ENCODE peak calls at places on chromosomes 4 and X, in four cellular contexts. One of them, this sample, is unnamed.
A peak's percentile ranks its signal among the peaks of the same experiment; 100 is the strongest.

GRCh38 chr4:155809835-155810234 is 51.0 kb downstream of the GUCY1B1 start:
- DNase-seq in GM23338: peak; percentile 91
- DNase-seq in fibroblast of mammary gland: peak; percentile 94
- DNase-seq in DND-41: peak; percentile 38
- DNase-seq in this sample: peak; percentile 52

GRCh38 chr4:61273237-61273636 is 73.1 kb downstream of the ADGRL3 start:
- DNase-seq in GM23338: no peak
- DNase-seq in fibroblast of mammary gland: peak; percentile 8
- DNase-seq in DND-41: no peak
- DNase-seq in this sample: no peak

GRCh38 chr4:48906283-48907173 is at the start of gene OCIAD2:
- DNase-seq in GM23338: peak; percentile 95
- DNase-seq in fibroblast of mammary gland: no peak
- DNase-seq in DND-41: peak; percentile 91
- DNase-seq in this sample: peak; percentile 91

GRCh38 chr4:152780267-152780811 is 585 bp downstream of the ARFIP1 start:
- DNase-seq in GM23338: peak; percentile 37
- DNase-seq in fibroblast of mammary gland: peak; percentile 33
- DNase-seq in DND-41: no peak
- DNase-seq in this sample: no peak

GRCh38 chrX:121782976-121783375 is 735.6 kb downstream of the GLUD2 start:
- DNase-seq in GM23338: no peak
- DNase-seq in fibroblast of mammary gland: no peak
- DNase-seq in DND-41: no peak
- DNase-seq in this sample: no peak

GRCh38 chr4:143482753-143483362 is 30.6 kb upstream of the SMARCA5 start:
- DNase-seq in GM23338: peak; percentile 48
- DNase-seq in fibroblast of mammary gland: peak; percentile 69
- DNase-seq in DND-41: peak; percentile 14
- DNase-seq in this sample: peak; percentile 5

GRCh38 chr4:22129454-22130075 is 181.0 kb upstream of the KCNIP4 start:
- DNase-seq in GM23338: peak; percentile 84
- DNase-seq in fibroblast of mammary gland: peak; percentile 65
- DNase-seq in DND-41: no peak
- DNase-seq in this sample: peak; percentile 39

GRCh38 chr4:77092832-77093800 is 17.3 kb upstream of the CCNI start:
- DNase-seq in GM23338: no peak
- DNase-seq in fibroblast of mammary gland: peak; percentile 7
- DNase-seq in DND-41: no peak
- DNase-seq in this sample: no peak

GRCh38 chrX:43953218-43953617 is 20.0 kb downstream of the NDP start:
- DNase-seq in GM23338: no peak
- DNase-seq in fibroblast of mammary gland: peak; percentile 66
- DNase-seq in DND-41: no peak
- DNase-seq in this sample: no peak

GRCh38 chr4:128840711-128841318 is 31.3 kb downstream of the JADE1 start:
- DNase-seq in GM23338: no peak
- DNase-seq in fibroblast of mammary gland: no peak
- DNase-seq in DND-41: no peak
- DNase-seq in this sample: no peak

GRCh38 chrX:140040397-140040796 is 75.1 kb upstream of the CXorf66 start:
- DNase-seq in GM23338: no peak
- DNase-seq in fibroblast of mammary gland: no peak
- DNase-seq in DND-41: no peak
- DNase-seq in this sample: no peak

GRCh38 chr4:82988323-82988832 is 22.2 kb downstream of the LIN54 start:
- DNase-seq in GM23338: no peak
- DNase-seq in fibroblast of mammary gland: peak; percentile 75
- DNase-seq in DND-41: no peak
- DNase-seq in this sample: no peak

GRCh38 chrX:110477593-110478228 is 119.1 kb downstream of the RTL9 start:
- DNase-seq in GM23338: no peak
- DNase-seq in fibroblast of mammary gland: peak; percentile 11
- DNase-seq in DND-41: no peak
- DNase-seq in this sample: no peak

GRCh38 chrX:30570505-30570904 is 7.1 kb downstream of the TASL start:
- DNase-seq in GM23338: peak; percentile 7
- DNase-seq in fibroblast of mammary gland: peak; percentile 29
- DNase-seq in DND-41: no peak
- DNase-seq in this sample: no peak

GRCh38 chrX:30653415-30654131 is at the start of gene GK:
- DNase-seq in GM23338: peak; percentile 12
- DNase-seq in fibroblast of mammary gland: no peak
- DNase-seq in DND-41: peak; percentile 14
- DNase-seq in this sample: peak; percentile 28

GRCh38 chr4:86367577-86367976 is 7.7 kb upstream of the MAPK10 start:
- DNase-seq in GM23338: no peak
- DNase-seq in fibroblast of mammary gland: peak; percentile 77
- DNase-seq in DND-41: no peak
- DNase-seq in this sample: no peak

GRCh38 chr4:43835869-43836268 is 612.7 kb downstream of the KCTD8 start:
- DNase-seq in GM23338: no peak
- DNase-seq in fibroblast of mammary gland: no peak
- DNase-seq in DND-41: no peak
- DNase-seq in this sample: no peak

GRCh38 chr4:8770518-8771257 is 101.0 kb downstream of the HMX1 start:
- DNase-seq in GM23338: peak; percentile 24
- DNase-seq in fibroblast of mammary gland: no peak
- DNase-seq in DND-41: no peak
- DNase-seq in this sample: no peak

GRCh38 chrX:19344207-19344534 is 444 bp downstream of the PDHA1 start:
- DNase-seq in GM23338: peak; percentile 6
- DNase-seq in fibroblast of mammary gland: no peak
- DNase-seq in DND-41: no peak
- DNase-seq in this sample: no peak

GRCh38 chrX:134821370-134821769 is 163.1 kb upstream of the PLAC1 start:
- DNase-seq in GM23338: peak; percentile 24
- DNase-seq in fibroblast of mammary gland: peak; percentile 73
- DNase-seq in DND-41: no peak
- DNase-seq in this sample: no peak

GRCh38 chr4:51831133-51831532 is 11.8 kb upstream of the DCUN1D4 start:
- DNase-seq in GM23338: peak; percentile 83
- DNase-seq in fibroblast of mammary gland: peak; percentile 55
- DNase-seq in DND-41: peak; percentile 45
- DNase-seq in this sample: peak; percentile 80

GRCh38 chr4:8880851-8881250 is 9.2 kb upstream of the HMX1 start:
- DNase-seq in GM23338: no peak
- DNase-seq in fibroblast of mammary gland: no peak
- DNase-seq in DND-41: no peak
- DNase-seq in this sample: no peak

GRCh38 chr4:20422398-20422797 is 170.7 kb downstream of the SLIT2 start:
- DNase-seq in GM23338: peak; percentile 79
- DNase-seq in fibroblast of mammary gland: peak; percentile 65
- DNase-seq in DND-41: peak; percentile 47
- DNase-seq in this sample: peak; percentile 54

DNA sequence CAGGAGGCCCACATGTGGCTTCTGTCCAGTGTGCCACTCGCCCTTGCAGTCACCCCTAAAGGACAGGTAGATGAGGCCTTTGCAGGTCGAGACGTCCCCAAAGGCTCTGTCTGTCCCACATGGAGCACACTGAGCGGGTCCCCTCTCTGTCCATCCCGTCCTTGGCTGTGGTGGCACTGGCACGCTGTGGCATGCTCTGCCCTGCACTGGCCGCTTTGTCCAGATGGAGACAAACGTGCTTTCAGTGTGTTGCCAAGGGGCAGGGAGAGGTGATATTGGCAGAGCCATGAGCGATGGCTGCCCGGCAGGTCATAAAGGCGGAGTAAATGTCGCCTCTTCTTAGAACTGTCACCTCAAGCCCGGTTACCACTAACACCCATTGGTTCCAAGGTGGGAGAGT is 86.9 kb upstream of the CLDN34 start:
- DNase-seq in GM23338: no peak
- DNase-seq in fibroblast of mammary gland: no peak
- DNase-seq in DND-41: no peak
- DNase-seq in this sample: no peak
- TF ChIP-seq CTCF in GM23338: no peak
- TF ChIP-seq CTCF in fibroblast of mammary gland: no peak
- TF ChIP-seq CTCF in DND-41: no peak
- TF ChIP-seq CTCF in this sample: no peak

GRCh38 chr4:180953572-180953971 is 1289.6 kb upstream of the TENM3 start:
- DNase-seq in GM23338: peak; percentile 57
- DNase-seq in fibroblast of mammary gland: no peak
- DNase-seq in DND-41: no peak
- DNase-seq in this sample: no peak
- TF ChIP-seq CTCF in GM23338: peak; percentile 65
- TF ChIP-seq CTCF in fibroblast of mammary gland: peak; percentile 23
- TF ChIP-seq CTCF in DND-41: no peak
- TF ChIP-seq CTCF in this sample: no peak

DNA sequence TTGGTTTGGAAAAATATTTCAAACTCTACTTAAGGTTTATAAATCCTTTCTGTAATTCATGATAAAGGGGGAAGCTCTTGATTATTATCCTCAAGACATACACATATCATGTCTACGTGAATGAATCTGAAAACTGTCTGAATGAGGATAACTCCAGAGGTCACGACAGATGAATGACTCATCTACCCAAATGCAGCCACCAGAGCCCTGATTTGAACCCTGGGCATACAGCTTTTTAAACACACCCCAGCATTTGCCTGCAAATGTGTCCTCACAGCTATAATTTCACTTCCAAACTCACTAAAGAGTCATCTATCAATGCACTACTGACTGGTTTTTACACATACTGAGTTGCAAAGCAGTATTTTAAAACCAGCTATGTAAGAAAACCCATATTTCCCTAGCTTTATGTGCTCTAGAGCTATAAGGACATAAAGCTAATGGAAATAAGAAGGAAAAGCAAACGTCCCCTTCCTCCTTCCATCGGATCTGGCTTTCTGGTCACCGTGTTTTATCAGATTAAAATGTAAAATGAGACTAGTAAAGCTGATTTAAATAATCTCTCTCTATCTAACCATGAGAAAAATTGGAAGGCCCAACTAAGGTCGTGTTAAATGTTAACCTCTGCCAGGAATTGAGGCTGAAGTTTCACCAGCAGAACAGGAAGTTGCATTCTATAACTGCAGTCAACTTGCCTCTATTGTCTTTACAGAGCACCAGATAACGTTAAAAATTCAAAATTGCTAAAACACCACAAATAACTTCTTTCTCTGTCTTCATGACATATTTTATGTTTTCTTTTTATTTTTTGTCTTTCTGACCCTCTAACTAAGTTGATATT is 63.1 kb upstream of the SPP1 start:
- DNase-seq in GM23338: no peak
- DNase-seq in fibroblast of mammary gland: no peak
- DNase-seq in DND-41: no peak
- DNase-seq in this sample: no peak
- TF ChIP-seq CTCF in GM23338: no peak
- TF ChIP-seq CTCF in fibroblast of mammary gland: no peak
- TF ChIP-seq CTCF in DND-41: no peak
- TF ChIP-seq CTCF in this sample: no peak

DNA sequence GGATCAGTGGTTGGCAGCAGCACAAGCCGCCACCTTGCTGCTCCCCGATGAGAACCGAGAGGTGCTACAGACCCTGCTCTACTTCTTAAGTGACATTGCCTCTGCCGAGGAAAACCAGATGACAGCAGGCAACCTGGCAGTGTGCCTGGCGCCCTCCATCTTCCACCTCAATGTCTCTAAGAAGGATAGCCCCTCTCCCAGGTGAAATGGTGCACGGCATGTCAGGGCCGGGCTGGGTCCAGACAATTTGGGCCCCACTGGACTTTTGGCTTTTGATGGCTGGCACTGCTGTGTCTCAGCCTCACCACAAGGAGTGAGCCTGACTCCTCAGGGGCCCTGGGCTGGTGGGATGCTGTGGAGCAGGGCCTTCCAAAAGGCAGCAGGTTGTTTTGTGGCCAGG is 74.1 kb downstream of the STARD8 start:
- DNase-seq in GM23338: no peak
- DNase-seq in fibroblast of mammary gland: no peak
- DNase-seq in DND-41: no peak
- DNase-seq in this sample: no peak
- TF ChIP-seq CTCF in GM23338: no peak
- TF ChIP-seq CTCF in fibroblast of mammary gland: no peak
- TF ChIP-seq CTCF in DND-41: no peak
- TF ChIP-seq CTCF in this sample: no peak

DNA sequence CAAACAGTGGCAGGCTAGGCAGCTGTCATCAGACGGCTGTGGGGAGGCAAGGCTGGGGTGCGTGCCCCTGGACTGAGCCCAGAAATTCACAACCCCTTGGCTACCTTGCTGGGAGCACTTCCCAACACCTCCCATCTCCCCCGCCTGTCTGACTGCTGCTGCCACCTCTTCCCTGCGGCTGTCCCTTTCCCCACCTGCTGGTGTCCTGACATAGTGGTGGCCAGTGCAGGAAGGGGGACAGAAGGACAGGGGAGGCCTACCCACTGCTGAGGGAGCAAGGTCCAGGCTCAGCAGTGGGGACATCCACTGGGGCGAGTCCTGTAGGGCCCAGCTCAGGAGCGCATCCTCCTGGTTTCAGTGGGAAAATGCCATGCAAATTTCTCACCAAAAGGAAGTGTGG is 3.4 kb downstream of the ABCD1 start:
- DNase-seq in GM23338: peak; percentile 11
- DNase-seq in fibroblast of mammary gland: no peak
- DNase-seq in DND-41: no peak
- DNase-seq in this sample: no peak
- TF ChIP-seq CTCF in GM23338: no peak
- TF ChIP-seq CTCF in fibroblast of mammary gland: no peak
- TF ChIP-seq CTCF in DND-41: peak; percentile 5
- TF ChIP-seq CTCF in this sample: no peak

DNA sequence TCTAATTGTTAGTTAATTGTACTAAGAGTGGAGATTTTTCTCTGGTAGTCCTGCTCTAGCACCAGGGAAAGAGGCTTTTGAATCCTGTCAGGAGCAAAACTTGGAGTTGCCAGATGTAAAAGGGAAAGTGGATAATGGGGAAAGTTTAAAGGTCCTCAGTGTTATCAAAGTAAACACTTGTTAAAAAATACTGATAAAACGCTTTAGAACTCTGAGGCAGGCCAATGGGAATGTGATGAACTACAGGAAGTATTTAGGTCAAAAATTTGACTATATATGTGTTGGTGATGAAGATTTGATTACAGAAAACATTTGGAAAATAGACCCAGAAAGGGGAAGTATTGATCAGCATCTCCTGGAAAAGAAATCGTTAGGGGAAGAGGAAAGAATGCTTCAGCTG is 32.8 kb downstream of the SERPINA7 start:
- DNase-seq in GM23338: no peak
- DNase-seq in fibroblast of mammary gland: no peak
- DNase-seq in DND-41: no peak
- DNase-seq in this sample: no peak
- TF ChIP-seq CTCF in GM23338: no peak
- TF ChIP-seq CTCF in fibroblast of mammary gland: no peak
- TF ChIP-seq CTCF in DND-41: no peak
- TF ChIP-seq CTCF in this sample: no peak